ENCODE peak calls at places on chromosomes 7 and 10, in seven cellular contexts. K, T, P, D, Y, M and G are unnamed samples. For H3K4me1, the result is how much of the 10 kb centered on the place peaks cover.

GRCh38 chr10:49112851-49113250 is 2.5 kb downstream of the VSTM4 start:
- DNase-seq in K (no peak), T (no peak), P (no peak), D (no peak), Y (no peak), M (no peak), G (no peak)

GRCh38 chr10:78863601-78864239 is 205.0 kb upstream of the ZMIZ1 start:
- DNase-seq in K (no peak), T (no peak), P (no peak), D (no peak), Y (no peak), M (no peak), G (no peak)

GRCh38 chr7:81402227-81402626 is 367.6 kb downstream of the HGF start:
- DNase-seq in K (no peak), T (no peak), P (no peak), D (no peak), Y (no peak), M (no peak), G (no peak)

GRCh38 chr7:100428199-100428966 is at the start of gene ZCWPW1:
- DNase-seq in K (peak), T (peak), P (peak), D (peak), Y (peak), M (peak), G (peak)

GRCh38 chr10:91558473-91558872 is 74.4 kb downstream of the PPP1R3C start:
- DNase-seq in K (no peak), T (no peak), P (no peak), D (no peak), Y (no peak), M (no peak), G (no peak)

GRCh38 chr7:104973909-104974415 is 40.0 kb upstream of the KMT2E start:
- DNase-seq in K (no peak), T (peak), P (no peak), D (peak), Y (no peak), M (no peak), G (no peak)

GRCh38 chr7:151696738-151697514 is 177.2 kb upstream of the RHEB start:
- DNase-seq in K (no peak), T (peak), P (no peak), D (no peak), Y (peak), M (no peak), G (no peak)

GRCh38 chr10:124106241-124106905 is 13.0 kb upstream of the CHST15 start:
- DNase-seq in K (peak), T (peak), P (no peak), D (peak), Y (no peak), M (peak), G (peak)

GRCh38 chr7:24721378-24722030 is 35.8 kb downstream of the GSDME start:
- DNase-seq in K (no peak), T (peak), P (no peak), D (no peak), Y (peak), M (no peak), G (no peak)

GRCh38 chr10:23343591-23344225 is 889 bp downstream of the C10orf67 start:
- DNase-seq in K (peak), T (peak), P (peak), D (peak), Y (peak), M (peak), G (peak)

GRCh38 chr7:111825046-111825445 is 262.8 kb upstream of the IMMP2L start:
- DNase-seq in K (no peak), T (no peak), P (no peak), D (no peak), Y (no peak), M (no peak), G (no peak)

GRCh38 chr7:104852386-104852785 is 161.6 kb upstream of the KMT2E start:
- DNase-seq in K (no peak), T (no peak), P (no peak), D (no peak), Y (no peak), M (no peak), G (no peak)

GRCh38 chr10:128047337-128047736 is 78.9 kb downstream of the MKI67 start:
- DNase-seq in K (peak), T (peak), P (peak), D (no peak), Y (peak), M (no peak), G (no peak)

GRCh38 chr7:8232999-8233847 is 28.7 kb downstream of the ICA1 start:
- DNase-seq in K (no peak), T (peak), P (peak), D (no peak), Y (no peak), M (no peak), G (no peak)

GRCh38 chr7:42238709-42239395 is 1.8 kb upstream of the GLI3 start:
- DNase-seq in K (no peak), T (peak), P (no peak), D (peak), Y (peak), M (peak), G (no peak)

GRCh38 chr10:113425596-113425995 is 127.3 kb upstream of the HABP2 start:
- DNase-seq in K (no peak), T (no peak), P (no peak), D (no peak), Y (no peak), M (no peak), G (no peak)

GRCh38 chr7:117673839-117674238 is 194.0 kb downstream of the CFTR start:
- DNase-seq in K (no peak), T (peak), P (no peak), D (peak), Y (no peak), M (no peak), G (no peak)

GRCh38 chr7:101664390-101664789 is 35.3 kb upstream of the MYL10 start:
- DNase-seq in K (no peak), T (no peak), P (no peak), D (no peak), Y (peak), M (no peak), G (no peak)

GRCh38 chr7:51234139-51234538 is 82.5 kb downstream of the COBL start:
- DNase-seq in K (no peak), T (no peak), P (peak), D (no peak), Y (no peak), M (no peak), G (no peak)

GRCh38 chr7:32846630-32847225 is 44.8 kb downstream of the KBTBD2 start:
- DNase-seq in K (peak), T (peak), P (peak), D (peak), Y (peak), M (peak), G (peak)

GRCh38 chr10:92087750-92088395 is 164.3 kb downstream of the BTAF1 start:
- DNase-seq in K (peak), T (peak), P (peak), D (peak), Y (peak), M (peak), G (peak)

GRCh38 chr7:44637788-44638594 is 31.6 kb downstream of the OGDH start:
- DNase-seq in K (no peak), T (peak), P (peak), D (peak), Y (no peak), M (peak), G (no peak)

GRCh38 chr10:24951201-24952145 is 933 bp downstream of the PRTFDC1 start:
- DNase-seq in K (no peak), T (no peak), P (peak), D (no peak), Y (peak), M (no peak), G (peak)

GRCh38 chr7:1050254-1050906 is 6.0 kb downstream of the GPR146 start:
- DNase-seq in K (no peak), T (no peak), P (no peak), D (no peak), Y (no peak), M (no peak), G (no peak)
- H3K4me1 ChIP-seq in K (under half), T (under half), P (half or more), D (under half), Y (half or more), M (under half), G (under half)

GRCh38 chr7:121449304-121449703 is 53.2 kb upstream of the FAM3C start:
- DNase-seq in K (no peak), T (no peak), P (no peak), D (no peak), Y (no peak), M (no peak), G (no peak)
- TF ChIP-seq CTCF in K (no peak), T (no peak), P (no peak), D (no peak), Y (no peak), M (no peak), G (no peak)

DNA sequence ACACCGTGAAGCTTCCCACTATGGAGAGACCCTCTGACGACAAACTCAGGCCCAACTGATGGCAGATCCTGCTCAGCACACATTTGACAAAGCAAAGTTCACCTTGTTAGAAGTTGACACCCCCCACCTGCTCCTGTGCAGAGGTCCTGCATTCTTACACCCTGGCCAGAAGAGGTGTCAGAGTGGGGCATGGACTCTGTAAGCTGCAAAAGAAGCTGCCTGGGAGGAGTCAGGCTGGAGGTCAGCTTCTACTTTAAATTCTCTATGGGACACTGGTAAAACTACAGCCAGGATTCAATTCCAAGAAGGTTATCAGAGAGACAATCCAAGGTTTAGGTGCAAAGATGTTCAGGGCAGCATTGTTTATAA is 20.0 kb upstream of the TNS3 start:
- DNase-seq in K (no peak), T (no peak), P (no peak), D (no peak), Y (no peak), M (no peak), G (no peak)
- H3K4me1 ChIP-seq in K (under half), T (under half), P (under half), D (under half), Y (under half), M (under half), G (under half)

DNA sequence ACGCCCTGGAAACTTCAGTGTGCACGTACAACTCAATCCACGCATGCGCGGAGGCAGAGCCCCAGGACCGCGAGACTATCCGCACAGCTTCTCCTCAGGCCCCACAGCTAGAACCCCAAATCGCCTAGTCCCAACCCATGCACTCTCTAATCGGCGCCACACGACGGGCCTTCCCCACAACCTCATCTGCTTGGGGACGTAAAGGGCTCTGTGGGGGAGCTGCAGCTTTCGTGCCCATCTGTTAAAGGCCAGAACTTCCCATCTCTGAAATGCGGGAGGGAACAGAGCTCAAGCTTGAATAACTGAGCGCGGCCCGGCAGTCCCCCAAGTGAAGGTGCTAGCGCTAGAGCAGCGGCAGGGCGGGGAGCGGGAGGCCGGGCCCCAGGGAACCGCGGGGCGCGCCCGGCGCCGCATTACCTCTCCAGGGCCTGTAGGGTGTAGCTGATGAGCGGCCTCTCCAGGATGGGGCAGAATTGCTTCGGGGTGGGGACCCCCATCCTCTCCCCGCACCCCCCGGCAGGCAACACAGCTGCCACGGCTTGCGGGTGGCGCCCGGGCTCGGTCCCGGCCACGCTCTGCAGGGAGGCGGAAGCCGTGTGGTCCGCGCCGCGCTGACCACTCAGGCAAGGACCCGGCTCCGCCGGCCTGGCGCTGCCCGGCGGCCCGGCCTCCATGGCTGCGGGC is 547 bp downstream of the CRPPA start:
- DNase-seq in K (peak), T (peak), P (peak), D (peak), Y (peak), M (peak), G (peak)
- TF ChIP-seq CTCF in K (no peak), T (no peak), P (no peak), D (no peak), Y (peak), M (peak), G (peak)

GRCh38 chr10:35345383-35345742 is 9.1 kb downstream of the CCNY start:
- DNase-seq in K (no peak), T (no peak), P (no peak), D (no peak), Y (no peak), M (no peak), G (no peak)
- H3K4me1 ChIP-seq in K (under half), T (under half), P (half or more), D (under half), Y (under half), M (under half), G (under half)

DNA sequence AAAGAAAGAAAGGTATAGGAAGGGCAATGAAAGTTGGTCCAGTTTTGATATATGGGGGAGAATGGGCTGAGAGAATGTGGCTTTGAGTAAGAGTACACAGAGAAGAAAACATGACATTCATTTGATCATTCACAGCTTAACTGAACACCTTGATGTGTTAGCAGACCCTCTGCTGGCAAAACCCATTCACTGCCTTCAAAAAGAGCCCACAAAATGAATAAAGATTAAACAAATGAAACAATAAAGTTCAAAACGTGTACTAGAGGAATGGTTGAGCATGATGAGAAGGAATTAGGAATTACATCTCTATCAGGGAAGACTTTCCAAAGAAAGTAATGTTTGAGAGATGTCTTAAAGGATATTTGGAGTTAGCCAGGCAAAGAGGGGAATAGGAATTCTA is 2.1 kb downstream of the WEE2 start:
- DNase-seq in K (no peak), T (no peak), P (no peak), D (no peak), Y (no peak), M (no peak), G (no peak)
- TF ChIP-seq CTCF in K (no peak), T (no peak), P (no peak), D (no peak), Y (no peak), M (no peak), G (no peak)

GRCh38 chr7:128005759-128006159 is 25.5 kb downstream of the LRRC4 start:
- DNase-seq in K (no peak), T (no peak), P (no peak), D (no peak), Y (no peak), M (no peak), G (no peak)

GRCh38 chr7:128003787-128004186 is 27.4 kb downstream of the LRRC4 start:
- DNase-seq in K (no peak), T (no peak), P (no peak), D (no peak), Y (no peak), M (no peak), G (no peak)

GRCh38 chr7:128004623-128005022 is 26.6 kb downstream of the LRRC4 start:
- DNase-seq in K (no peak), T (no peak), P (no peak), D (no peak), Y (no peak), M (no peak), G (no peak)

GRCh38 chr7:128006550-128007292 is 24.5 kb downstream of the LRRC4 start:
- DNase-seq in K (no peak), T (no peak), P (no peak), D (no peak), Y (no peak), M (no peak), G (no peak)

DNA sequence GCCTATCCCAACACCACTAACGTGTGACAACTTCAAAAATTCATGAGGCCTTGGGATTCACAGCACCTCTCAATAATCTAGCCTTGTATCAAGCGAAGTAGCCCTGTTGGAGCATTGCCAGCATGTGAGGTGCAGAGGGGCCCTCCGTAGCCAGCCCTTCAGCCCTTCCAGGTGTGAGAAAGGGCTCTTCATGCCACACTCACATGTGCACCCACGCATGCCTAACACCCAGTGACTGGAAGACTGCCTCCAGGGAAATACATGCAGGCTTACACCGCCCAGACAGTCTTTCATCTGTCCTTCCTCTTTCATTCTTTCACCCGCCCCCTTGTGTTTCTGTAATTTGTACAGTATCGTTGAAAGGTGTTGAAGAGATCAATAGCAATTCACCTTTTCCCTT is 26.1 kb downstream of the LRRC4 start:
- DNase-seq in K (no peak), T (no peak), P (no peak), D (no peak), Y (no peak), M (no peak), G (no peak)
- H3K4me1 ChIP-seq in K (under half), T (under half), P (half or more), D (under half), Y (under half), M (under half), G (under half)

GRCh38 chr10:94496646-94497045 is 48.9 kb upstream of the HELLS start:
- DNase-seq in K (no peak), T (no peak), P (no peak), D (no peak), Y (no peak), M (no peak), G (no peak)

GRCh38 chr10:94496010-94496409 is 49.6 kb upstream of the HELLS start:
- DNase-seq in K (no peak), T (no peak), P (no peak), D (peak), Y (no peak), M (no peak), G (no peak)

DNA sequence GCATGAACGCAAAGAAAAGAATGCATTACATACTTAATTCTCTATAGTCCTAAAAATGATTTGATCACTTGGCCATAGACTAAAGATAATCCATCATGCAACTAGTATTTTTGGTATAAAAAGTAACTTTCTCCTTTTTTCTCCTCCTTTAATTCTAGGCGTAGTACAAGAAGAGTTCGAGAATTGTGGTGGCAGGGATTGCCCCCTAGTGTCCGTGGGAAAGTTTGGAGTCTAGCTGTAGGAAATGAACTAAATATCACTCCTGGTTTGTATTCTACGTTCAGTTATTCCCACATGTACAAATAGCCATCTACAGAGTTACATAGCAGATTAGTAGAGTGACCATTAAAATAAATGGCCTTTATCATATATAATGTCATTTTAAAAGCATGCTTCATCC is 45.5 kb upstream of the HELLS start:
- DNase-seq in K (no peak), T (no peak), P (no peak), D (no peak), Y (peak), M (no peak), G (no peak)
- TF ChIP-seq CTCF in K (no peak), T (peak), P (peak), D (peak), Y (peak), M (no peak), G (no peak)